ENCODE peak calls at places on chromosomes 3 and 15, in eight cellular contexts. Y is coronary artery, L is GM06990, H is neural progenitor cell, X is right atrium auricular region, N is GM20000, G is RWPE1, R is PC-9. C is an unnamed sample.

GRCh38 chr3:12885585-12885934 is 44.2 kb upstream of the RPL32 start:
- DNase-seq in X (no peak), N (no peak), G (no peak), L (no peak), H (no peak), Y (no peak), R (no peak), C (no peak)

GRCh38 chr3:186414735-186415419 is 52.8 kb upstream of the DGKG start:
- DNase-seq in X (no peak), R (peak), G (no peak), N (no peak), L (no peak), Y (no peak), H (no peak), C (peak)

GRCh38 chr3:138340511-138340910 is 7.9 kb upstream of the MRAS start:
- DNase-seq in H (no peak), Y (no peak), G (no peak), X (no peak), R (no peak), L (no peak), N (no peak), C (no peak)

GRCh38 chr3:189133768-189134167 is 38.0 kb upstream of the TPRG1 start:
- DNase-seq in G (no peak), N (no peak), X (no peak), L (no peak), Y (no peak), H (no peak), R (no peak), C (no peak)

GRCh38 chr3:57004154-57004730 is 56.2 kb upstream of the SPATA12 start:
- DNase-seq in H (no peak), L (no peak), R (no peak), Y (no peak), N (no peak), X (no peak), G (no peak), C (peak)

GRCh38 chr3:132034486-132035464 is at the start of gene CPNE4:
- DNase-seq in Y (no peak), X (peak), H (peak), G (peak), L (peak), N (peak), R (peak), C (peak)

GRCh38 chr15:80507638-80508316 is 103.6 kb downstream of the ARNT2 start:
- DNase-seq in Y (no peak), R (no peak), H (no peak), X (no peak), N (no peak), L (no peak), G (no peak), C (peak)

GRCh38 chr15:66754789-66755188 is 52.8 kb downstream of the SMAD6 start:
- DNase-seq in N (no peak), Y (no peak), X (no peak), L (no peak), R (no peak), H (no peak), G (no peak), C (no peak)

GRCh38 chr15:52114656-52115055 is 2.1 kb upstream of the BCL2L10 start:
- DNase-seq in H (no peak), R (no peak), X (peak), Y (no peak), L (no peak), G (no peak), N (no peak), C (no peak)

GRCh38 chr3:128988286-128988685 is 5.6 kb downstream of the CFAP92 start:
- DNase-seq in Y (no peak), G (no peak), X (no peak), L (no peak), N (no peak), H (no peak), R (no peak), C (no peak)

GRCh38 chr3:128987701-128988100 is 6.2 kb downstream of the CFAP92 start:
- DNase-seq in R (no peak), Y (no peak), X (no peak), N (no peak), G (no peak), L (no peak), H (no peak), C (no peak)

GRCh38 chr3:128983293-128984069 is 10.4 kb downstream of the CFAP92 start:
- DNase-seq in L (no peak), H (peak), G (no peak), X (no peak), N (no peak), Y (no peak), R (no peak), C (no peak)

GRCh38 chr3:128984596-128984995 is 9.3 kb downstream of the CFAP92 start:
- DNase-seq in Y (no peak), L (no peak), H (no peak), R (no peak), G (peak), X (no peak), N (no peak), C (no peak)

GRCh38 chr3:128987297-128987696 is 6.6 kb downstream of the CFAP92 start:
- DNase-seq in L (no peak), Y (no peak), H (no peak), N (no peak), R (no peak), G (no peak), X (no peak), C (no peak)
- TF ChIP-seq CTCF in L (no peak), Y (no peak), H (no peak), N (no peak), R (no peak), G (no peak), X (no peak), C (no peak)

DNA sequence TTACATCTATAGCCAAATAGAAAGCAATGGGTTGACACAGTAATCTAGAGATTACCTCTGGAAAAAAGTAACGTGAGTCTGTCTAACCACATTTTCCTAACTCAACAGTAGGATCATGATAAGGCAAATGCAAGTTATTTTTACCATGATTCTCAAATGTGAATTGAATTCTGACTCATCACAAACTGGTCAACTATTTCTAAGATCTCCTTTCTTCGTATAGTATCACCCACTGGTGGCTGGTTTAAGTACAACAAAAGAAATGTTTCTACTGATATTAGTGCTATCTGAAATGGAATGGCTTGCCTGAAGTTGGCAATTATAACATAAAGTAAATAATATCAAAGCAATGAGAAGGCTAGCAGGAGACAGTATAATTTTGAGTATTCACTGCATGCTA is 102.2 kb downstream of the ABI3BP start:
- DNase-seq in N (no peak), L (no peak), H (no peak), X (no peak), Y (no peak), G (peak), R (no peak), C (peak)
- TF ChIP-seq CTCF in N (no peak), L (peak), H (no peak), X (peak), Y (no peak), G (no peak), R (peak), C (peak)

GRCh38 chr15:20644896-20645295 is 103.3 kb upstream of the GOLGA6L6 start:
- DNase-seq in R (no peak), L (no peak), Y (no peak), H (no peak), X (no peak), G (no peak), N (no peak), C (no peak)
- TF ChIP-seq CTCF in R (no peak), L (no peak), Y (no peak), H (no peak), X (no peak), G (no peak), N (no peak), C (no peak)

DNA sequence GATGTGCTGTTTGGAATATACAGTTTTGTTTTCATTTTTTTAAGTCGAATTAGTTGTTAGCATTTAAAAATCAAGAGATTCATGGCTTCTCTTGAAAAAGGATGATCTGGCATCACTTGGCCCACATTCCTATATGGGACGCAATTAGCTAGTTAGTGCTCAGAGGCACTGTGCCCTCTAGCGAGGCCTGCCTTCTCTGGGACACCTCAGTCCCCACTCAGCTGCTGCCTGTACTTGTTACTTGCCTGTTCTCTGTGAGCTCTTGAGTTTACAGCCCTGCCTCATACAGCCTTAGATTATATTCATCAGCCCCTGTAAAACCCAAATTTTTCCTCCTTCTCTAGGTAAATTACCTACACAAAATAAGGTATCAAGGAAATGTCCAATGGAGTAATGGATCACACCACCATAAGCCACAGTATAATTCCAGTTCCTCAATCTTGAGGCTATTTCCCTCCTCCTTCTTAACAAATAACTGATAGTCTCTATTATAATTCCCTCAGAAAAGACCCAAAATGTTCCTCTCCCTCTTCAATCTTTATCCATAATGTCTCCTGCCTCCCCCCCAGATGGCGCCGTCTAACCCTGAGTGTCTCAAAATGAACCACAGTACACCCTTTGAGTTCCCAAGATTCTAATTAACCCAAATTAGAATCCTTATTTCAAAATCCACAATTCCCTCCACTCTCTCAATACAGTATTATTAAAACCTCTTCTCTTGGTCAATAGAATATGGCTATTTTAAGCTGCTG is 2.7 kb downstream of the ZMAT3 start:
- DNase-seq in X (no peak), L (no peak), Y (no peak), G (peak), H (peak), N (no peak), R (no peak), C (peak)
- TF ChIP-seq CTCF in X (no peak), L (peak), Y (no peak), G (peak), H (peak), N (no peak), R (peak), C (peak)

GRCh38 chr3:107241217-107241616 is 136.0 kb upstream of the CCDC54 start:
- DNase-seq in Y (peak), X (no peak), L (peak), N (no peak), G (peak), R (peak), H (peak), C (peak)
- TF ChIP-seq CTCF in Y (no peak), X (peak), L (peak), N (no peak), G (no peak), R (peak), H (no peak), C (no peak)

GRCh38 chr3:94799420-94800060 is 736.7 kb downstream of the NSUN3 start:
- DNase-seq in R (no peak), G (no peak), Y (no peak), X (no peak), H (no peak), L (no peak), N (no peak), C (no peak)

GRCh38 chr3:94794563-94794962 is 731.7 kb downstream of the NSUN3 start:
- DNase-seq in H (no peak), X (no peak), Y (no peak), L (no peak), N (no peak), R (no peak), G (no peak), C (no peak)
- TF ChIP-seq CTCF in H (no peak), X (no peak), Y (no peak), L (no peak), N (no peak), R (no peak), G (no peak), C (no peak)

DNA sequence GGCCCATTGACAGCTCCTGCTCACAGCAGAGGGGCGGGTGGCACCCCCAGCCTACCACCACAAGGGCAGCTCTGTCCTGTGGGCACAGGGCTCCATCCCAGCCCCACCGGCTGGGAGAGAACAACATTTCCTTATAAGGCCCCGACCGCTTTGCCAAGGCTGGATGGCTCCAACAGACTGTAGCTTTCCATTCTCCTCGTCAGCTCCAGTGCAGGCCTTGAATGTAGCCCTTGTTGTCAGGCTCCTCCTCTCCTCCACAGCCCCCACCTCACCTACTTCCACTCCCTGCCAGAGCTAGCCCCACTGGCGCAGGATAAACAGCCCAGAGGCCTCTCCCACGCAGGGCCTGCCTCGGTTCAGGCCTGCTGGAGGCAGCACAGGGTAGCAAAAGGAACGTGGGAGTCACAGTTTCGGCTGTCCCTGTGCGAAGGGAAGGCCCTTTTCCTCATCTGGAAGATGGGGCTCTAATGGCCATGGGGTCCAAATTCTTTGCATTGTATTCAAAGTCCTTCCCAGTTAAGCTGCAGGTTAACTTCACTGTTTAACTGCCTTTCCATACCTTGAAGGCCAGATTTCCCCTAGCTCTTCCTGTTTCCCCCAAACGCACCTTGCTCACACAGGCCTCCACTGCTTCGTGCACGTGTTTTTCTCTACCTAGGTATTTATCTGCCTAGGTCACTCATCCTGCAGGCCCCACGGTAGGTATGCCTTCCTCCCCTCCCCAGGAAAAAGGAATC is 101.6 kb upstream of the LPP start:
- DNase-seq in N (no peak), R (no peak), G (no peak), L (no peak), X (peak), H (peak), Y (peak), C (no peak)
- TF ChIP-seq CTCF in N (no peak), R (no peak), G (no peak), L (no peak), X (peak), H (peak), Y (peak), C (no peak)

GRCh38 chr15:91261345-91261744 is 161.3 kb downstream of the SV2B start:
- DNase-seq in Y (no peak), H (no peak), R (no peak), L (no peak), X (no peak), G (no peak), N (no peak), C (no peak)

GRCh38 chr15:91254766-91255165 is 154.7 kb downstream of the SV2B start:
- DNase-seq in X (no peak), Y (no peak), N (no peak), H (no peak), R (no peak), L (no peak), G (no peak), C (no peak)

GRCh38 chr15:91257755-91258435 is 157.8 kb downstream of the SV2B start:
- DNase-seq in L (no peak), G (no peak), R (no peak), X (no peak), H (no peak), N (no peak), Y (no peak), C (no peak)

GRCh38 chr15:91255788-91256187 is 155.7 kb downstream of the SV2B start:
- DNase-seq in X (no peak), H (no peak), N (no peak), Y (no peak), L (no peak), G (no peak), R (no peak), C (no peak)

GRCh38 chr15:91258436-91258779 is 158.4 kb downstream of the SV2B start:
- DNase-seq in L (no peak), H (no peak), N (peak), G (no peak), Y (no peak), X (no peak), R (no peak), C (peak)
- TF ChIP-seq CTCF in L (no peak), H (peak), N (no peak), G (no peak), Y (no peak), X (no peak), R (no peak), C (no peak)

GRCh38 chr3:148307443-148307843 is 390.3 kb upstream of the AGTR1 start:
- DNase-seq in H (no peak), G (no peak), R (no peak), N (no peak), Y (no peak), X (no peak), L (peak), C (no peak)

DNA sequence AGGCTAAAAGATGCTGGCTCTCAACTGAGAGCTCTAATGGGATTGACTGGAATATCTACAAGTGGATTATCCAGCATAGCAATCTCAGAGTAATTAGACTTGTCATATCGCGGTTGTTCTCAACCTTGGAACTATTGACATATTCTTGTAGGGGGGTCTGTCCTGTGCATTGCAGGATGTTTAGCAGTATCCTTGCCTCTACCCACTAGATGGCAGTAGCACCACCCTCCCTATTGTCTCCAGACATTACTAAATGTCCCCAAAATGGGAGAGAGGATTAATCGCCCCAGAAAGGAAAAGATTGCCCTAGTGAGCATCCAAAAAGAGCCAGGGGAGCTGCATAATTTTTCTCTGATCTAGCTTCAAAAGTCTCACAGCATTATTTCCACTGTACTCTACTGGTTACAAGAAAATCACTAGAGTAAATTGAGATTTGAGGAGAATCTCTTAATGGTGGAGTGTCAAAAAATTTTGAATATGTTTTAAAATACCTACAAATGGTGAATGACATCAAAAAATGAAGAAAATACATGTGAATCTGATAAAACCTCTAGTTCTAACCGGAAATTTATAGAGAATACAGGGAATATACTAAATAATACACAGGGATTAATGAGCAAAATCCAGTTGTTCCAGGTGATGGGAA is 388.2 kb upstream of the AGTR1 start:
- DNase-seq in G (peak), R (no peak), Y (no peak), L (no peak), N (peak), H (peak), X (no peak), C (peak)
- TF ChIP-seq CTCF in G (peak), R (peak), Y (no peak), L (peak), N (peak), H (peak), X (peak), C (peak)

GRCh38 chr3:5787863-5788488 is 600.5 kb downstream of the EDEM1 start:
- DNase-seq in R (no peak), L (no peak), H (peak), Y (no peak), X (no peak), G (no peak), N (peak), C (peak)
- TF ChIP-seq CTCF in R (no peak), L (peak), H (peak), Y (no peak), X (peak), G (no peak), N (no peak), C (peak)